ENCODE peak calls at places on chromosomes 3 and 15, in eight cellular contexts. P is stimulated activated naive B cell treated with anti-CD40 and anti-IgM and Interleukin-4, amounts not matched to agents 10 μg/mL and 1 μg/mL and 100 μg/mL, for 72 hours; Y is HS-27A; L is ureter; U is pons; O is cardiac fibroblast; G is hypothalamus; V is mucosa of gallbladder. Z is an unnamed sample.

GRCh38 chr3:60696559-60697125 is 554.6 kb downstream of the FHIT start:
- DNase-seq in Y (no peak), O (no peak), G (no peak), V (no peak), L (no peak), U (no peak), P (no peak), Z (no peak)

GRCh38 chr15:65801229-65801813 is 9.2 kb upstream of the DENND4A start:
- DNase-seq in O (no peak), P (no peak), V (no peak), L (no peak), G (no peak), U (no peak), Y (no peak), Z (no peak)

GRCh38 chr15:93261845-93262244 is 172.8 kb upstream of the RGMA start:
- DNase-seq in L (no peak), U (no peak), G (no peak), Y (no peak), P (no peak), O (no peak), V (no peak), Z (no peak)

GRCh38 chr15:58346361-58346760 is 85.4 kb upstream of the LIPC start:
- DNase-seq in O (peak; percentile 31), Y (peak; percentile 95), G (no peak), L (no peak), P (no peak), U (no peak), V (no peak), Z (no peak)

GRCh38 chr15:42202653-42203052 is 5.5 kb downstream of the VPS39 start:
- DNase-seq in U (no peak), O (no peak), G (no peak), L (no peak), Y (no peak), P (no peak), V (no peak), Z (no peak)

GRCh38 chr15:27845535-27846369 is 253.4 kb downstream of the OCA2 start:
- DNase-seq in U (no peak), L (peak; percentile 20), O (no peak), Y (no peak), P (no peak), G (no peak), V (no peak), Z (no peak)

GRCh38 chr3:12343091-12343494 is 54.2 kb downstream of the PPARG start:
- DNase-seq in G (no peak), P (no peak), Y (no peak), L (no peak), O (no peak), U (no peak), V (no peak), Z (no peak)

GRCh38 chr15:62896969-62897486 is 145.5 kb upstream of the TPM1 start:
- DNase-seq in Y (peak; percentile 100), O (peak; percentile 100), U (peak; percentile 8), V (peak; percentile 94), L (peak; percentile 95), P (no peak), G (no peak), Z (peak; percentile 91)

GRCh38 chr15:57388199-57388863 is 12.0 kb downstream of the CGNL1 start:
- DNase-seq in O (no peak), P (no peak), L (no peak), U (no peak), V (no peak), G (no peak), Y (no peak), Z (no peak)

GRCh38 chr3:87771338-87772059 is 287.3 kb downstream of the CGGBP1 start:
- DNase-seq in U (peak; percentile 14), O (peak; percentile 66), P (peak; percentile 16), Y (peak; percentile 19), L (no peak), V (peak; percentile 23), G (no peak), Z (peak; percentile 9)

GRCh38 chr3:136698361-136698760 is 53.8 kb downstream of the STAG1 start:
- DNase-seq in O (no peak), P (no peak), Y (no peak), L (no peak), G (no peak), U (no peak), V (no peak), Z (no peak)

GRCh38 chr3:46690798-46691197 is 2.7 kb downstream of the ALS2CL start:
- DNase-seq in G (no peak), O (no peak), P (no peak), V (peak; percentile 65), L (peak; percentile 72), Y (no peak), U (no peak), Z (no peak)

GRCh38 chr3:122183521-122183892 is at the start of gene CASR:
- DNase-seq in Y (no peak), U (no peak), O (peak; percentile 3), V (peak; percentile 51), P (no peak), G (no peak), L (no peak), Z (no peak)

GRCh38 chr15:62976301-62976842 is 66.2 kb upstream of the TPM1 start:
- DNase-seq in L (no peak), U (no peak), G (no peak), P (no peak), O (peak; percentile 64), Y (peak; percentile 60), V (no peak), Z (peak; percentile 44)

GRCh38 chr3:150384517-150385212 is 23.4 kb upstream of the TSC22D2 start:
- DNase-seq in G (no peak), P (peak; percentile 88), Y (no peak), O (no peak), V (peak; percentile 33), U (peak; percentile 84), L (no peak), Z (peak; percentile 32)

GRCh38 chr3:51943451-51944391 is 1.6 kb downstream of the PARP3 start:
- DNase-seq in U (no peak), G (no peak), P (no peak), V (no peak), Y (no peak), L (peak; percentile 43), O (no peak), Z (no peak)

Z was measured in cerebellar cortex.